ENCODE peak calls at places on chromosomes 5 and 9, in seven cellular contexts. K, Y, A, J, F, R and C are unnamed samples.

GRCh38 chr5:1886634-1887399 is 4.1 kb upstream of the IRX4 start:
- DNase-seq in K (peak), Y (no peak), A (no peak), J (no peak), F (no peak), R (no peak), C (peak)

GRCh38 chr9:16057541-16057940 is 504.7 kb downstream of the CCDC171 start:
- DNase-seq in K (no peak), Y (no peak), A (no peak), J (no peak), F (no peak), R (no peak), C (peak)

GRCh38 chr9:83670381-83670780 is 37.4 kb downstream of the UBQLN1 start:
- DNase-seq in K (no peak), Y (no peak), A (no peak), J (no peak), F (no peak), R (no peak), C (no peak)

GRCh38 chr9:129491486-129491855 is 129.4 kb downstream of the C9orf50 start:
- DNase-seq in K (no peak), Y (no peak), A (no peak), J (no peak), F (no peak), R (no peak), C (peak)

GRCh38 chr9:108673386-108673785 is 182.4 kb downstream of the ACTL7B start:
- DNase-seq in K (no peak), Y (peak), A (no peak), J (no peak), F (no peak), R (no peak), C (no peak)

GRCh38 chr9:89464991-89465390 is 32.9 kb downstream of the SEMA4D start:
- DNase-seq in K (no peak), Y (no peak), A (no peak), J (no peak), F (no peak), R (no peak), C (no peak)

GRCh38 chr9:116030532-116030931 is 123.1 kb upstream of the PAPPA start:
- DNase-seq in K (no peak), Y (no peak), A (no peak), J (no peak), F (no peak), R (no peak), C (no peak)

GRCh38 chr5:142881076-142881466 is 110.9 kb downstream of the ARHGAP26 start:
- DNase-seq in K (peak), Y (peak), A (no peak), J (no peak), F (no peak), R (peak), C (peak)

GRCh38 chr9:108186996-108187395 is 668.8 kb downstream of the ACTL7B start:
- DNase-seq in K (no peak), Y (peak), A (no peak), J (no peak), F (no peak), R (no peak), C (no peak)

GRCh38 chr5:67011422-67011821 is 185.2 kb downstream of the CD180 start:
- DNase-seq in K (no peak), Y (no peak), A (no peak), J (no peak), F (no peak), R (no peak), C (no peak)

GRCh38 chr9:79254900-79255651 is 316.7 kb upstream of the TLE4 start:
- DNase-seq in K (peak), Y (peak), A (no peak), J (peak), F (no peak), R (no peak), C (peak)

GRCh38 chr9:112170235-112170634 is 4.9 kb downstream of the SUSD1 start:
- DNase-seq in K (peak), Y (no peak), A (no peak), J (peak), F (no peak), R (no peak), C (no peak)

GRCh38 chr5:172110921-172111873 is 76.8 kb downstream of the STK10 start:
- DNase-seq in K (no peak), Y (peak), A (no peak), J (peak), F (peak), R (peak), C (peak)

GRCh38 chr5:153067869-153068268 is 422.6 kb upstream of the GRIA1 start:
- DNase-seq in K (no peak), Y (no peak), A (no peak), J (no peak), F (no peak), R (no peak), C (no peak)

GRCh38 chr5:10288600-10289213 is 19.0 kb downstream of the CMBL start:
- DNase-seq in K (no peak), Y (no peak), A (no peak), J (peak), F (no peak), R (no peak), C (no peak)
- H3K9ac ChIP-seq in K (no peak), Y (no peak), A (no peak), J (no peak), F (no peak), R (no peak), C (no peak)

GRCh38 chr5:14156611-14157493 is 13.7 kb downstream of the TRIO start:
- DNase-seq in K (peak), Y (peak), A (peak), J (peak), F (no peak), R (peak), C (no peak)
- H3K9ac ChIP-seq in K (no peak), Y (peak), A (peak), J (peak), F (no peak), R (peak), C (no peak)

GRCh38 chr5:135038829-135039525 is 4.9 kb upstream of the PITX1 start:
- DNase-seq in K (no peak), Y (peak), A (no peak), J (no peak), F (no peak), R (peak), C (peak)

GRCh38 chr5:135038202-135038828 is 4.3 kb upstream of the PITX1 start:
- DNase-seq in K (no peak), Y (no peak), A (no peak), J (no peak), F (no peak), R (no peak), C (peak)

GRCh38 chr5:135041145-135041587 is 7.1 kb upstream of the PITX1 start:
- DNase-seq in K (no peak), Y (no peak), A (no peak), J (no peak), F (no peak), R (no peak), C (no peak)

GRCh38 chr5:135040331-135041144 is 6.5 kb upstream of the PITX1 start:
- DNase-seq in K (peak), Y (peak), A (no peak), J (no peak), F (no peak), R (no peak), C (peak)

GRCh38 chr5:135039526-135040296 is 5.7 kb upstream of the PITX1 start:
- DNase-seq in K (no peak), Y (no peak), A (no peak), J (no peak), F (no peak), R (no peak), C (peak)
- H3K9ac ChIP-seq in K (peak), Y (no peak), A (no peak), J (no peak), F (no peak), R (no peak), C (no peak)

GRCh38 chr5:40834849-40835787 is at the start of gene RPL37:
- DNase-seq in K (peak), Y (peak), A (peak), J (peak), F (peak), R (peak), C (peak)
- H3K9ac ChIP-seq in K (peak), Y (peak), A (peak), J (peak), F (peak), R (peak), C (peak)

DNA sequence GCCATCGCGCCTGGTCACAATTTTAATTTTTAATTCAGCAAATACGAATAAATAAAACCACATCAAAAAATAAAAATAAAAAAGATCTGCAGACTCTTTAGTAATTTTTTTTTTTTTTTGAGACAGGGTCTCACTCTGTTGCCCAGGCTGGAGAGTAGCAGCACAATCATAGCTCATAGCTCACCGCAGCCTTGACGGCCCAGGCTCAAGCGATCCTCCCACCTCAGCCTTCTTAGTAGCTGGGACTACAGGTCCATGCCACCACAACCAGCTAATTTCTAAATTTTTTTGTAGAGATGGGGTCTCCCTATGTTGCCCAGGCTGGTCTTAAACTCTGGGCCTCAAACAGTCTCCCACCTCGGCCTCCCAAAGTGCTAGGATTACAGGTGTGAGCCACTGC is 14.2 kb downstream of the NANS start:
- DNase-seq in K (no peak), Y (no peak), A (no peak), J (no peak), F (no peak), R (no peak), C (no peak)
- H3K9ac ChIP-seq in K (no peak), Y (no peak), A (no peak), J (no peak), F (no peak), R (no peak), C (no peak)